ENCODE peak calls at places on chromosomes 1 and 21, in nine cellular contexts. S is neural progenitor cell, J is HAP-1, Q is NCI-H2029 treated with DMSO at 0.1 percent for 48 hours, R is glutamatergic neuron, O is fibroblast of pulmonary artery, C is progenitor cell of endocrine pancreas, E is transverse colon, M is dermis blood vessel endothelial cell. V is an unnamed sample.

GRCh38 chr1:65344171-65344570 is 34.8 kb downstream of the DNAJC6 start:
- DNase-seq in S (no peak), J (no peak), Q (no peak), R (no peak), O (no peak), C (no peak), E (no peak), M (no peak), V (no peak)

GRCh38 chr1:206048582-206048981 is 4.4 kb upstream of the RHEX start:
- DNase-seq in S (peak), J (no peak), Q (no peak), R (no peak), O (no peak), C (no peak), E (peak), M (no peak), V (no peak)

GRCh38 chr21:44255519-44255981 is 6.1 kb downstream of the DNMT3L start:
- DNase-seq in S (peak), J (no peak), Q (no peak), R (peak), O (peak), C (peak), E (no peak), M (no peak), V (peak)

GRCh38 chr1:13725714-13726175 is 25.8 kb downstream of the PRDM2 start:
- DNase-seq in S (peak), J (peak), Q (no peak), R (no peak), O (peak), C (no peak), E (peak), M (peak), V (peak)

GRCh38 chr1:204565617-204566582 is 49.7 kb downstream of the MDM4 start:
- DNase-seq in S (peak), J (peak), Q (peak), R (peak), O (peak), C (peak), E (peak), M (peak), V (peak)

GRCh38 chr1:187092104-187092503 is 263.4 kb downstream of the PLA2G4A start:
- DNase-seq in S (no peak), J (no peak), Q (no peak), R (no peak), O (no peak), C (no peak), E (no peak), M (no peak), V (no peak)

GRCh38 chr21:26877015-26877414 is 31.8 kb upstream of the ADAMTS1 start:
- DNase-seq in S (no peak), J (no peak), Q (no peak), R (no peak), O (no peak), C (no peak), E (no peak), M (no peak), V (no peak)

GRCh38 chr1:168455764-168456163 is 88.0 kb downstream of the XCL2 start:
- DNase-seq in S (no peak), J (no peak), Q (no peak), R (no peak), O (no peak), C (no peak), E (no peak), M (no peak), V (no peak)

GRCh38 chr1:25927541-25928265 is 21.5 kb upstream of the STMN1 start:
- DNase-seq in S (peak), J (peak), Q (no peak), R (peak), O (no peak), C (no peak), E (no peak), M (peak), V (peak)

GRCh38 chr1:199522936-199523335 is 504.6 kb upstream of the NR5A2 start:
- DNase-seq in S (no peak), J (no peak), Q (no peak), R (no peak), O (peak), C (no peak), E (no peak), M (no peak), V (peak)

GRCh38 chr1:69913967-69914366 is 291.4 kb downstream of the LRRC40 start:
- DNase-seq in S (no peak), J (no peak), Q (no peak), R (no peak), O (peak), C (no peak), E (no peak), M (no peak), V (peak)

GRCh38 chr1:75575837-75576236 is 35.1 kb downstream of the SLC44A5 start:
- DNase-seq in S (no peak), J (no peak), Q (no peak), R (no peak), O (no peak), C (no peak), E (no peak), M (no peak), V (no peak)

GRCh38 chr1:39980555-39981313 is 25.8 kb downstream of the MFSD2A start:
- DNase-seq in S (no peak), J (no peak), Q (no peak), R (no peak), O (no peak), C (no peak), E (peak), M (no peak), V (no peak)

GRCh38 chr1:22808846-22809501 is 98.3 kb downstream of the EPHB2 start:
- DNase-seq in S (no peak), J (no peak), Q (no peak), R (no peak), O (peak), C (no peak), E (no peak), M (peak), V (peak)

GRCh38 chr1:99850458-99850974 is 355 bp downstream of the AGL start:
- DNase-seq in S (no peak), J (no peak), Q (no peak), R (no peak), O (peak), C (no peak), E (no peak), M (no peak), V (no peak)

GRCh38 chr1:202243006-202243405 is 49.4 kb downstream of the LGR6 start:
- DNase-seq in S (no peak), J (no peak), Q (no peak), R (no peak), O (no peak), C (no peak), E (no peak), M (no peak), V (no peak)

GRCh38 chr1:194252189-194252588 is 1065.8 kb upstream of the B3GALT2 start:
- DNase-seq in S (no peak), J (no peak), Q (no peak), R (no peak), O (peak), C (no peak), E (no peak), M (no peak), V (no peak)

GRCh38 chr1:21302747-21303715 is 12.8 kb upstream of the ECE1 start:
- DNase-seq in S (no peak), J (no peak), Q (no peak), R (no peak), O (peak), C (no peak), E (peak), M (peak), V (peak)

GRCh38 chr1:214491468-214492120 is 59.8 kb downstream of the PTPN14 start:
- DNase-seq in S (no peak), J (no peak), Q (no peak), R (no peak), O (no peak), C (no peak), E (no peak), M (peak), V (no peak)

GRCh38 chr1:213989740-213990472 is 2.1 kb downstream of the PROX1 start:
- DNase-seq in S (no peak), J (peak), Q (peak), R (no peak), O (no peak), C (no peak), E (peak), M (no peak), V (no peak)

GRCh38 chr1:117696567-117696966 is 90.7 kb downstream of the TENT5C start:
- DNase-seq in S (no peak), J (no peak), Q (no peak), R (no peak), O (peak), C (no peak), E (no peak), M (no peak), V (no peak)

GRCh38 chr1:33516428-33516827 is 44.0 kb downstream of the ZSCAN20 start:
- DNase-seq in S (no peak), J (no peak), Q (no peak), R (no peak), O (no peak), C (no peak), E (no peak), M (no peak), V (no peak)

GRCh38 chr21:43717967-43718871 is 710 bp upstream of the PDXK start:
- DNase-seq in S (no peak), J (no peak), Q (no peak), R (peak), O (no peak), C (no peak), E (no peak), M (no peak), V (no peak)

GRCh38 chr21:38831526-38832467 is 26.1 kb downstream of the ETS2 start:
- DNase-seq in S (no peak), J (no peak), Q (no peak), R (no peak), O (peak), C (no peak), E (peak), M (peak), V (peak)

GRCh38 chr1:184972281-184973055 is 1.8 kb downstream of the NIBAN1 start:
- DNase-seq in S (no peak), J (no peak), Q (no peak), R (no peak), O (peak), C (no peak), E (no peak), M (no peak), V (no peak)

GRCh38 chr1:40841602-40842001 is 20.6 kb downstream of the CITED4 start:
- DNase-seq in S (no peak), J (no peak), Q (no peak), R (no peak), O (no peak), C (no peak), E (no peak), M (peak), V (no peak)

GRCh38 chr1:38600286-38600685 is 259.3 kb downstream of the RRAGC start:
- DNase-seq in S (no peak), J (no peak), Q (no peak), R (no peak), O (no peak), C (no peak), E (no peak), M (no peak), V (no peak)

GRCh38 chr1:215539803-215540575 is 27.1 kb upstream of the KCTD3 start:
- DNase-seq in S (no peak), J (no peak), Q (peak), R (no peak), O (peak), C (no peak), E (peak), M (peak), V (peak)

GRCh38 chr1:24481098-24481497 is 21.5 kb upstream of the RCAN3 start:
- DNase-seq in S (no peak), J (no peak), Q (no peak), R (no peak), O (no peak), C (no peak), E (peak), M (no peak), V (no peak)

GRCh38 chr21:45511661-45512431 is 30.4 kb downstream of the SLC19A1 start:
- DNase-seq in S (no peak), J (no peak), Q (no peak), R (peak), O (no peak), C (no peak), E (no peak), M (no peak), V (no peak)

GRCh38 chr1:185567006-185567405 is 167.2 kb upstream of the HMCN1 start:
- DNase-seq in S (no peak), J (no peak), Q (peak), R (no peak), O (peak), C (no peak), E (no peak), M (peak), V (no peak)

GRCh38 chr1:40352126-40352525 is 21.4 kb upstream of the SMAP2 start:
- DNase-seq in S (no peak), J (no peak), Q (no peak), R (no peak), O (no peak), C (no peak), E (no peak), M (no peak), V (no peak)

GRCh38 chr21:45724345-45724961 is 80.9 kb downstream of the PCBP3 start:
- DNase-seq in S (no peak), J (no peak), Q (no peak), R (no peak), O (no peak), C (no peak), E (no peak), M (no peak), V (peak)

GRCh38 chr1:11357291-11357690 is 84.3 kb downstream of the UBIAD1 start:
- DNase-seq in S (no peak), J (no peak), Q (no peak), R (no peak), O (no peak), C (no peak), E (no peak), M (no peak), V (no peak)